ENCODE peak calls at places on chromosomes 11 and 22, in seven cellular contexts. One of them, this sample, is unnamed.

GRCh38 chr11:47566166-47566546 is 757 bp downstream of the PTPMT1 start:
- DNase-seq in HEK293T: no peak
- DNase-seq in activated gamma-delta T cell treated with Interleukin-2 at 50 U/mL for 16 hours: no peak
- DNase-seq in GOT3: no peak
- DNase-seq in aorta: no peak
- DNase-seq in T1000: no peak
- DNase-seq in caudate nucleus: no peak
- DNase-seq in this sample: no peak

GRCh38 chr11:133824593-133824992 is 20.7 kb downstream of the SPATA19 start:
- DNase-seq in HEK293T: no peak
- DNase-seq in activated gamma-delta T cell treated with Interleukin-2 at 50 U/mL for 16 hours: no peak
- DNase-seq in GOT3: no peak
- DNase-seq in aorta: no peak
- DNase-seq in T1000: no peak
- DNase-seq in caudate nucleus: no peak
- DNase-seq in this sample: no peak

GRCh38 chr11:78189851-78190250 is 1.1 kb downstream of the USP35 start:
- DNase-seq in HEK293T: no peak
- DNase-seq in activated gamma-delta T cell treated with Interleukin-2 at 50 U/mL for 16 hours: no peak
- DNase-seq in GOT3: no peak
- DNase-seq in aorta: peak
- DNase-seq in T1000: no peak
- DNase-seq in caudate nucleus: no peak
- DNase-seq in this sample: peak

GRCh38 chr11:76296731-76297130 is 84.2 kb downstream of the THAP12 start:
- DNase-seq in HEK293T: no peak
- DNase-seq in activated gamma-delta T cell treated with Interleukin-2 at 50 U/mL for 16 hours: no peak
- DNase-seq in GOT3: no peak
- DNase-seq in aorta: no peak
- DNase-seq in T1000: no peak
- DNase-seq in caudate nucleus: no peak
- DNase-seq in this sample: no peak

GRCh38 chr22:46031965-46032851 is 55.2 kb upstream of the WNT7B start:
- DNase-seq in HEK293T: no peak
- DNase-seq in activated gamma-delta T cell treated with Interleukin-2 at 50 U/mL for 16 hours: no peak
- DNase-seq in GOT3: no peak
- DNase-seq in aorta: peak
- DNase-seq in T1000: no peak
- DNase-seq in caudate nucleus: no peak
- DNase-seq in this sample: peak

GRCh38 chr22:49996532-49997220 is 15.9 kb downstream of the IL17REL start:
- DNase-seq in HEK293T: no peak
- DNase-seq in activated gamma-delta T cell treated with Interleukin-2 at 50 U/mL for 16 hours: no peak
- DNase-seq in GOT3: no peak
- DNase-seq in aorta: peak
- DNase-seq in T1000: no peak
- DNase-seq in caudate nucleus: no peak
- DNase-seq in this sample: no peak

GRCh38 chr11:100825610-100826009 is 138.5 kb downstream of the ARHGAP42 start:
- DNase-seq in HEK293T: no peak
- DNase-seq in activated gamma-delta T cell treated with Interleukin-2 at 50 U/mL for 16 hours: no peak
- DNase-seq in GOT3: no peak
- DNase-seq in aorta: no peak
- DNase-seq in T1000: no peak
- DNase-seq in caudate nucleus: no peak
- DNase-seq in this sample: no peak

GRCh38 chr22:24427500-24428164 is at the start of gene ADORA2A:
- DNase-seq in HEK293T: no peak
- DNase-seq in activated gamma-delta T cell treated with Interleukin-2 at 50 U/mL for 16 hours: peak
- DNase-seq in GOT3: no peak
- DNase-seq in aorta: no peak
- DNase-seq in T1000: no peak
- DNase-seq in caudate nucleus: peak
- DNase-seq in this sample: peak

GRCh38 chr11:100632970-100633452 is 54.1 kb upstream of the ARHGAP42 start:
- DNase-seq in HEK293T: peak
- DNase-seq in activated gamma-delta T cell treated with Interleukin-2 at 50 U/mL for 16 hours: no peak
- DNase-seq in GOT3: no peak
- DNase-seq in aorta: no peak
- DNase-seq in T1000: no peak
- DNase-seq in caudate nucleus: no peak
- DNase-seq in this sample: no peak

GRCh38 chr11:25981998-25982397 is 349.9 kb upstream of the ANO3 start:
- DNase-seq in HEK293T: peak
- DNase-seq in activated gamma-delta T cell treated with Interleukin-2 at 50 U/mL for 16 hours: no peak
- DNase-seq in GOT3: no peak
- DNase-seq in aorta: no peak
- DNase-seq in T1000: no peak
- DNase-seq in caudate nucleus: no peak
- DNase-seq in this sample: no peak

GRCh38 chr11:7514099-7514725 is 413 bp downstream of the PPFIBP2 start:
- DNase-seq in HEK293T: peak
- DNase-seq in activated gamma-delta T cell treated with Interleukin-2 at 50 U/mL for 16 hours: peak
- DNase-seq in GOT3: no peak
- DNase-seq in aorta: peak
- DNase-seq in T1000: no peak
- DNase-seq in caudate nucleus: no peak
- DNase-seq in this sample: no peak

GRCh38 chr11:46421257-46421880 is 29.8 kb upstream of the CHRM4 start:
- DNase-seq in HEK293T: no peak
- DNase-seq in activated gamma-delta T cell treated with Interleukin-2 at 50 U/mL for 16 hours: no peak
- DNase-seq in GOT3: no peak
- DNase-seq in aorta: no peak
- DNase-seq in T1000: no peak
- DNase-seq in caudate nucleus: no peak
- DNase-seq in this sample: no peak

GRCh38 chr11:41954034-41954433 is 494.6 kb upstream of the LRRC4C start:
- DNase-seq in HEK293T: no peak
- DNase-seq in activated gamma-delta T cell treated with Interleukin-2 at 50 U/mL for 16 hours: no peak
- DNase-seq in GOT3: no peak
- DNase-seq in aorta: no peak
- DNase-seq in T1000: no peak
- DNase-seq in caudate nucleus: no peak
- DNase-seq in this sample: no peak

GRCh38 chr11:3231851-3232744 is at the start of gene MRGPRE:
- DNase-seq in HEK293T: no peak
- DNase-seq in activated gamma-delta T cell treated with Interleukin-2 at 50 U/mL for 16 hours: no peak
- DNase-seq in GOT3: no peak
- DNase-seq in aorta: peak
- DNase-seq in T1000: no peak
- DNase-seq in caudate nucleus: no peak
- DNase-seq in this sample: no peak

GRCh38 chr11:114208371-114208770 is 87.8 kb upstream of the NNMT start:
- DNase-seq in HEK293T: no peak
- DNase-seq in activated gamma-delta T cell treated with Interleukin-2 at 50 U/mL for 16 hours: peak
- DNase-seq in GOT3: no peak
- DNase-seq in aorta: no peak
- DNase-seq in T1000: no peak
- DNase-seq in caudate nucleus: no peak
- DNase-seq in this sample: no peak

GRCh38 chr22:23696326-23696851 is 5.6 kb downstream of the RGL4 start:
- DNase-seq in HEK293T: no peak
- DNase-seq in activated gamma-delta T cell treated with Interleukin-2 at 50 U/mL for 16 hours: peak
- DNase-seq in GOT3: no peak
- DNase-seq in aorta: no peak
- DNase-seq in T1000: no peak
- DNase-seq in caudate nucleus: no peak
- DNase-seq in this sample: peak

GRCh38 chr11:69005631-69006368 is 7.2 kb downstream of the MRGPRF start:
- DNase-seq in HEK293T: no peak
- DNase-seq in activated gamma-delta T cell treated with Interleukin-2 at 50 U/mL for 16 hours: no peak
- DNase-seq in GOT3: no peak
- DNase-seq in aorta: peak
- DNase-seq in T1000: no peak
- DNase-seq in caudate nucleus: no peak
- DNase-seq in this sample: no peak

GRCh38 chr11:10659339-10660216 is 34.0 kb downstream of the IRAG1 start:
- DNase-seq in HEK293T: peak
- DNase-seq in activated gamma-delta T cell treated with Interleukin-2 at 50 U/mL for 16 hours: no peak
- DNase-seq in GOT3: no peak
- DNase-seq in aorta: peak
- DNase-seq in T1000: peak
- DNase-seq in caudate nucleus: no peak
- DNase-seq in this sample: no peak

GRCh38 chr11:69422645-69423044 is 58.8 kb upstream of the LINC01488 start:
- DNase-seq in HEK293T: no peak
- DNase-seq in activated gamma-delta T cell treated with Interleukin-2 at 50 U/mL for 16 hours: no peak
- DNase-seq in GOT3: no peak
- DNase-seq in aorta: peak
- DNase-seq in T1000: no peak
- DNase-seq in caudate nucleus: no peak
- DNase-seq in this sample: no peak

GRCh38 chr11:42631223-42631843 is 680.5 kb upstream of the API5 start:
- DNase-seq in HEK293T: no peak
- DNase-seq in activated gamma-delta T cell treated with Interleukin-2 at 50 U/mL for 16 hours: no peak
- DNase-seq in GOT3: no peak
- DNase-seq in aorta: no peak
- DNase-seq in T1000: no peak
- DNase-seq in caudate nucleus: no peak
- DNase-seq in this sample: no peak

This sample was measured in natural killer cell treated with Interleukin-12 subunit alpha and Interleukin-12 subunit beta and Interleukin-15 and Interleukin-18, amount 100 ng/mL, for 72 hours.